ENCODE peak calls at places on chromosome 3, in ten cellular contexts. N is thoracic aorta; K is adrenal gland; L is right cardiac atrium; R is A549; W is lower lobe of right lung; G is CD8-positive, alpha-beta memory T cell; T is GM23248; H is HepG2; V is CD8-positive, alpha-beta T cell. F is an unnamed sample.

GRCh38 chr3:97821413-97821809 is 400 bp upstream of the CRYBG3 start:
- DNase-seq in R (peak; percentile 5), N (peak; percentile 2), G (no peak), T (no peak), H (no peak), K (peak; percentile 76), W (peak; percentile 75), L (peak; percentile 78), V (no peak), F (peak; percentile 38)

GRCh38 chr3:4550957-4551754 is 58.0 kb downstream of the ITPR1 start:
- DNase-seq in G (no peak), L (peak; percentile 62), H (no peak), K (peak; percentile 83), N (no peak), R (no peak), T (no peak), V (no peak), W (no peak), F (peak; percentile 50)

GRCh38 chr3:192916455-192917257 is 1.0 kb downstream of the MB21D2 start:
- DNase-seq in G (peak; percentile 26), T (peak; percentile 87), R (peak; percentile 35), K (peak; percentile 83), L (peak; percentile 92), H (peak; percentile 24), N (no peak), V (no peak), W (peak; percentile 77), F (peak; percentile 77)

GRCh38 chr3:141388823-141389617 is 20.7 kb downstream of the ZBTB38 start:
- DNase-seq in L (no peak), T (peak; percentile 59), N (no peak), V (no peak), K (no peak), W (no peak), G (no peak), H (peak; percentile 53), R (no peak), F (no peak)

GRCh38 chr3:195748661-195749060 is 27.9 kb downstream of the MUC20 start:
- DNase-seq in R (no peak), W (no peak), N (no peak), L (no peak), T (no peak), H (no peak), V (no peak), K (no peak), G (no peak), F (no peak)

GRCh38 chr3:41462103-41462691 is 262.9 kb downstream of the CTNNB1 start:
- DNase-seq in W (no peak), G (no peak), L (no peak), K (no peak), V (no peak), H (no peak), R (no peak), N (no peak), T (no peak), F (no peak)

GRCh38 chr3:135992072-135992471 is 26.5 kb downstream of the PPP2R3A start:
- DNase-seq in W (no peak), V (no peak), N (peak; percentile 8), R (no peak), L (no peak), H (no peak), K (no peak), T (peak; percentile 92), G (no peak), F (no peak)

GRCh38 chr3:124295358-124295757 is 303.4 kb upstream of the ROPN1 start:
- DNase-seq in G (no peak), L (no peak), W (no peak), T (no peak), K (no peak), R (no peak), H (no peak), N (no peak), V (no peak), F (no peak)

GRCh38 chr3:140223631-140224030 is 288.6 kb downstream of the CLSTN2 start:
- DNase-seq in W (no peak), T (peak; percentile 13), H (peak; percentile 10), K (no peak), L (no peak), G (no peak), R (no peak), V (no peak), N (no peak), F (no peak)

GRCh38 chr3:54862526-54862925 is 65.3 kb downstream of the LRTM1 start:
- DNase-seq in H (no peak), N (no peak), K (no peak), T (peak; percentile 71), G (no peak), V (no peak), R (no peak), W (no peak), L (no peak), F (no peak)

GRCh38 chr3:46660543-46661523 is 32.6 kb downstream of the ALS2CL start:
- DNase-seq in L (peak; percentile 68), T (peak; percentile 32), V (no peak), R (no peak), H (no peak), W (no peak), N (no peak), K (peak; percentile 51), G (no peak), F (peak; percentile 64)

GRCh38 chr3:45180051-45180450 is 33.9 kb upstream of the CDCP1 start:
- DNase-seq in L (no peak), R (no peak), W (no peak), K (no peak), N (no peak), G (no peak), V (no peak), H (no peak), T (peak; percentile 90), F (no peak)

GRCh38 chr3:129558772-129559564 is 16.0 kb downstream of the H1-8 start:
- DNase-seq in R (peak; percentile 34), N (no peak), G (no peak), W (no peak), H (peak; percentile 74), K (peak; percentile 84), L (peak; percentile 71), V (no peak), T (peak; percentile 79), F (no peak)

GRCh38 chr3:4261411-4261810 is 41.8 kb upstream of the SETMAR start:
- DNase-seq in R (no peak), H (no peak), W (no peak), L (no peak), V (no peak), K (no peak), T (no peak), N (no peak), G (no peak), F (no peak)

GRCh38 chr3:193736616-193737015 is 143.6 kb downstream of the OPA1 start:
- DNase-seq in V (no peak), T (no peak), L (no peak), R (no peak), G (no peak), K (no peak), H (no peak), N (no peak), W (no peak), F (no peak)

DNA sequence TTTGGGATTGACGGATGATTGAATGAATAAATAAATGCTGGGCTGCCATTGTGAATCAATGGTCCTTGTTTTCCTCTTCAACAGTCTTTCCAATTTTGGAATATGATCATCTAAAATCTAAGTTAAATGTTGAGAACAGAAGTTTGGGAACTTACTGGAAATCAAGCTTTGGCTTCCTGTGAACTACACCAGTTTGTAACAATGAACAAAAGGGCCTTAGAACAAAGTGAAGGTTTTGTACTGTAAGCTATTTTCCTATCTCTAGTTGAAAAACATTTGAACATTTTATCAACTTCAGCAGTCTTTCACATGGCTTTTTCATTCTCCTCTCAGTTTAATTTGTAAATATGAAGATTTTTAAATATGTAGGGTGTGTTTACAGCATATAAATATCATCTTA is 66.3 kb downstream of the RUBCN start:
- DNase-seq in L (no peak), K (no peak), R (no peak), V (no peak), T (no peak), W (no peak), G (no peak), H (no peak), N (no peak), F (no peak)
- H3K27ac ChIP-seq in L (no peak overlapping the region), K (no peak overlapping the region), R (no peak overlapping the region), V (no peak overlapping the region), T (no peak overlapping the region), W (no peak overlapping the region), G (no peak overlapping the region), H (no peak overlapping the region), N (no peak overlapping the region), F (no peak overlapping the region)

GRCh38 chr3:16910207-16910606 is 25.5 kb downstream of the PLCL2 start:
- DNase-seq in L (no peak), N (no peak), K (no peak), W (no peak), H (no peak), R (no peak), G (no peak), T (no peak), V (no peak), F (no peak)
- H3K27ac ChIP-seq in L (no peak overlapping the region), N (no peak overlapping the region), K (no peak overlapping the region), W (no peak overlapping the region), H (no peak overlapping the region), R (no peak overlapping the region), G (no peak overlapping the region), T (no peak overlapping the region), V (no peak overlapping the region), F (peak overlapping the region; percentile 37)

GRCh38 chr3:16550676-16551341 is 37.3 kb upstream of the RFTN1 start:
- DNase-seq in N (peak; percentile 33), H (peak; percentile 76), R (peak; percentile 67), L (peak; percentile 60), K (peak; percentile 90), W (no peak), T (peak; percentile 91), G (peak; percentile 78), V (peak; percentile 51), F (no peak)
- H3K27ac ChIP-seq in N (no peak overlapping the region), H (no peak overlapping the region), R (peak overlapping the region; percentile 85), L (no peak overlapping the region), K (no peak overlapping the region), W (no peak overlapping the region), T (no peak overlapping the region), G (no peak overlapping the region), V (no peak overlapping the region), F (peak overlapping the region; percentile 69)

GRCh38 chr3:56193531-56193930 is 274.7 kb downstream of the ERC2 start:
- DNase-seq in L (no peak), H (no peak), K (no peak), G (no peak), R (no peak), N (no peak), W (no peak), V (no peak), T (no peak), F (no peak)

GRCh38 chr3:56190130-56190529 is 278.1 kb downstream of the ERC2 start:
- DNase-seq in N (no peak), V (no peak), K (no peak), R (no peak), T (no peak), H (no peak), G (no peak), W (no peak), L (no peak), F (no peak)

GRCh38 chr3:56192001-56192400 is 276.3 kb downstream of the ERC2 start:
- DNase-seq in R (no peak), H (no peak), G (no peak), T (no peak), V (no peak), W (no peak), N (no peak), L (no peak), K (no peak), F (no peak)

GRCh38 chr3:56189486-56189985 is 278.7 kb downstream of the ERC2 start:
- DNase-seq in V (no peak), L (no peak), T (no peak), G (no peak), N (no peak), R (no peak), W (no peak), H (no peak), K (no peak), F (no peak)

GRCh38 chr3:56190906-56191305 is 277.4 kb downstream of the ERC2 start:
- DNase-seq in T (no peak), V (no peak), K (no peak), N (no peak), G (no peak), H (no peak), R (no peak), W (no peak), L (no peak), F (no peak)
- H3K27ac ChIP-seq in T (no peak overlapping the region), V (no peak overlapping the region), K (no peak overlapping the region), N (no peak overlapping the region), G (no peak overlapping the region), H (no peak overlapping the region), R (no peak overlapping the region), W (no peak overlapping the region), L (no peak overlapping the region), F (no peak overlapping the region)